ENCODE peak calls at places on chromosomes 13 and 19, in seven cellular contexts. One of them, this sample, is unnamed.

GRCh38 chr13:27349458-27349857 is 75.0 kb upstream of the GTF3A start:
- DNase-seq in uterus: no peak
- DNase-seq in foreskin fibroblast: peak
- DNase-seq in cardiac fibroblast: peak
- DNase-seq in pancreas: no peak
- DNase-seq in tibial artery: no peak
- DNase-seq in Caco-2: no peak
- DNase-seq in this sample: no peak

GRCh38 chr19:40235238-40236025 is 8.9 kb upstream of the CCNP start:
- DNase-seq in Caco-2: no peak
- DNase-seq in cardiac fibroblast: no peak
- DNase-seq in tibial artery: peak
- DNase-seq in foreskin fibroblast: no peak
- DNase-seq in uterus: no peak
- DNase-seq in pancreas: no peak
- DNase-seq in this sample: no peak

GRCh38 chr13:21668665-21669599 is 1.9 kb upstream of the FGF9 start:
- DNase-seq in foreskin fibroblast: peak
- DNase-seq in tibial artery: peak
- DNase-seq in uterus: peak
- DNase-seq in cardiac fibroblast: peak
- DNase-seq in pancreas: peak
- DNase-seq in Caco-2: no peak
- DNase-seq in this sample: no peak

GRCh38 chr19:2811735-2812413 is 7.8 kb upstream of the ZNF554 start:
- DNase-seq in pancreas: no peak
- DNase-seq in foreskin fibroblast: no peak
- DNase-seq in tibial artery: no peak
- DNase-seq in uterus: no peak
- DNase-seq in cardiac fibroblast: no peak
- DNase-seq in Caco-2: no peak
- DNase-seq in this sample: no peak

GRCh38 chr13:85601526-85601925 is 197.7 kb downstream of the SLITRK6 start:
- DNase-seq in pancreas: no peak
- DNase-seq in tibial artery: no peak
- DNase-seq in Caco-2: no peak
- DNase-seq in foreskin fibroblast: no peak
- DNase-seq in cardiac fibroblast: no peak
- DNase-seq in uterus: no peak
- DNase-seq in this sample: no peak

GRCh38 chr13:107205318-107206112 is 637.6 kb upstream of the ARGLU1 start:
- DNase-seq in tibial artery: peak
- DNase-seq in foreskin fibroblast: peak
- DNase-seq in uterus: peak
- DNase-seq in pancreas: peak
- DNase-seq in Caco-2: peak
- DNase-seq in cardiac fibroblast: peak
- DNase-seq in this sample: no peak

GRCh38 chr13:37192986-37193385 is 87.5 kb upstream of the CSNK1A1L start:
- DNase-seq in Caco-2: no peak
- DNase-seq in uterus: no peak
- DNase-seq in foreskin fibroblast: peak
- DNase-seq in pancreas: no peak
- DNase-seq in tibial artery: no peak
- DNase-seq in cardiac fibroblast: peak
- DNase-seq in this sample: no peak

GRCh38 chr13:21014666-21015170 is 46.7 kb downstream of the LATS2 start:
- DNase-seq in tibial artery: peak
- DNase-seq in cardiac fibroblast: peak
- DNase-seq in Caco-2: no peak
- DNase-seq in uterus: no peak
- DNase-seq in foreskin fibroblast: peak
- DNase-seq in pancreas: no peak
- DNase-seq in this sample: peak

GRCh38 chr19:48878219-48879024 is 6.2 kb downstream of the PPP1R15A start:
- DNase-seq in pancreas: no peak
- DNase-seq in Caco-2: peak
- DNase-seq in tibial artery: peak
- DNase-seq in foreskin fibroblast: peak
- DNase-seq in cardiac fibroblast: peak
- DNase-seq in uterus: no peak
- DNase-seq in this sample: no peak

GRCh38 chr19:8820234-8820633 is 11.9 kb downstream of the ZNF558 start:
- DNase-seq in pancreas: no peak
- DNase-seq in Caco-2: no peak
- DNase-seq in cardiac fibroblast: no peak
- DNase-seq in foreskin fibroblast: no peak
- DNase-seq in uterus: no peak
- DNase-seq in tibial artery: no peak
- DNase-seq in this sample: no peak

GRCh38 chr13:24277721-24278120 is 31.7 kb upstream of the C1QTNF9 start:
- DNase-seq in foreskin fibroblast: no peak
- DNase-seq in uterus: no peak
- DNase-seq in cardiac fibroblast: no peak
- DNase-seq in tibial artery: no peak
- DNase-seq in pancreas: no peak
- DNase-seq in Caco-2: no peak
- DNase-seq in this sample: no peak

GRCh38 chr19:51727349-51727880 is 3.6 kb upstream of the HAS1 start:
- DNase-seq in tibial artery: no peak
- DNase-seq in pancreas: no peak
- DNase-seq in uterus: no peak
- DNase-seq in foreskin fibroblast: peak
- DNase-seq in cardiac fibroblast: peak
- DNase-seq in Caco-2: no peak
- DNase-seq in this sample: no peak

GRCh38 chr19:44608391-44608821 is 5.0 kb upstream of the IGSF23 start:
- DNase-seq in tibial artery: no peak
- DNase-seq in Caco-2: no peak
- DNase-seq in cardiac fibroblast: peak
- DNase-seq in uterus: no peak
- DNase-seq in pancreas: no peak
- DNase-seq in foreskin fibroblast: peak
- DNase-seq in this sample: no peak

GRCh38 chr19:41064974-41065569 is 23.2 kb upstream of the CYP2A13 start:
- DNase-seq in uterus: no peak
- DNase-seq in pancreas: no peak
- DNase-seq in tibial artery: no peak
- DNase-seq in Caco-2: peak
- DNase-seq in cardiac fibroblast: peak
- DNase-seq in foreskin fibroblast: peak
- DNase-seq in this sample: no peak

GRCh38 chr19:35932291-35932936 is 3.8 kb upstream of the LRFN3 start:
- DNase-seq in cardiac fibroblast: no peak
- DNase-seq in tibial artery: no peak
- DNase-seq in pancreas: no peak
- DNase-seq in Caco-2: no peak
- DNase-seq in foreskin fibroblast: no peak
- DNase-seq in uterus: no peak
- DNase-seq in this sample: no peak
- H3K4me3 ChIP-seq in cardiac fibroblast: no peak
- H3K4me3 ChIP-seq in tibial artery: no peak
- H3K4me3 ChIP-seq in pancreas: no peak
- H3K4me3 ChIP-seq in Caco-2: no peak
- H3K4me3 ChIP-seq in foreskin fibroblast: no peak
- H3K4me3 ChIP-seq in uterus: no peak
- H3K4me3 ChIP-seq in this sample: no peak

DNA sequence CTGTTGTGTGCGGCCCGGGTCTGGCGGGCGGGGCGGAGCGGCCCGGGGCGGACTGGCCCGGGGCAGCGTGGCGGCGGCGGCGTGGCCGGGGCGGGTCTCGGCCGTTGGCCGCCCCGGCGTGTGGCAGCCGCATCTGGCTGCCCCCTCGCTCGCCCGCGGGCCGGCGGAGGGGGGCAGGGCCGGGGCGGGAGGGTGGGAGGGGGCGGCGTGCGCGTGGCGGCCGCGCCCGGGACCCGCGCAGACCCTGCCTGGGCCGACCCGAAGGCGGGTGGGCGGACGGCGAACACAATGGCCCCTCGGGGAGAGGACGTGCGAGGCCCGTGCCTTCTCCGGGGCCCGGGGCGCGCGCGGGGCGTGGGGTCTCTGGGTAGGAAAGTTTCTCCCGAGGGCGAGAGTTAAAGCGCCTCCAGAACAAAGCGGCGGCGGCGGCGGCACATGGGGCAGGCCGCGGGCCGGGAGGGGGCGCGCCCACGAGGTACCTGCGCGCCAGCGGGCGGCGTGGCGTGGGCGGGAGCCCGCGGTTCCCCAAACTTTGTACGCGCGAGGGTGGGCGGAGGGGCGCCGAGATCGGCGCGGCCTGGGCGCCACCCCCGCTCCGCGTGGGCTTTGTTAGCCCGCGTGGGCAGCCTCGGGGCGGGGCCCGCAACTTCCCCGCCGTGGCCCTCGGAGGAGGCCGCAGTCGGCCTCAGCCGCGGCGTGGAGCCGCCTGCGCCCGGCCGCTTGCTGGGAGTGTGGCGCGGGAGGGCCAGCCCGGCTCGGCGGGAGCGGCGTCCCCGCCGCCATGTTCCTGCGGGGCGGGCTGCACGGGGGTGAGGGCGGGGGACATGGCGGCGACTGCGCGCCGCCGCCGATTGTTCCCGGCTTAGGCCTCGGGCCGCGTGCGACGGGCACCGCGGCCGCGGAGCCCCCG is 764 bp downstream of the MIR17HG start:
- DNase-seq in cardiac fibroblast: peak
- DNase-seq in foreskin fibroblast: peak
- DNase-seq in Caco-2: peak
- DNase-seq in pancreas: peak
- DNase-seq in uterus: peak
- DNase-seq in tibial artery: peak
- DNase-seq in this sample: no peak
- TF ChIP-seq CTCF in cardiac fibroblast: no peak
- TF ChIP-seq CTCF in foreskin fibroblast: no peak
- TF ChIP-seq CTCF in Caco-2: no peak
- TF ChIP-seq CTCF in pancreas: no peak
- TF ChIP-seq CTCF in uterus: no peak
- TF ChIP-seq CTCF in tibial artery: peak
- TF ChIP-seq CTCF in this sample: no peak

GRCh38 chr19:23071087-23071511 is 45.7 kb upstream of the ZNF730 start:
- DNase-seq in tibial artery: no peak
- DNase-seq in Caco-2: no peak
- DNase-seq in cardiac fibroblast: peak
- DNase-seq in foreskin fibroblast: peak
- DNase-seq in pancreas: peak
- DNase-seq in uterus: no peak
- DNase-seq in this sample: no peak

GRCh38 chr19:23065306-23065705 is 51.5 kb upstream of the ZNF730 start:
- DNase-seq in pancreas: no peak
- DNase-seq in foreskin fibroblast: no peak
- DNase-seq in cardiac fibroblast: no peak
- DNase-seq in uterus: no peak
- DNase-seq in tibial artery: no peak
- DNase-seq in Caco-2: no peak
- DNase-seq in this sample: no peak

GRCh38 chr19:23075031-23075733 is 41.6 kb upstream of the ZNF730 start:
- DNase-seq in uterus: peak
- DNase-seq in tibial artery: no peak
- DNase-seq in Caco-2: peak
- DNase-seq in foreskin fibroblast: peak
- DNase-seq in pancreas: peak
- DNase-seq in cardiac fibroblast: peak
- DNase-seq in this sample: peak

DNA sequence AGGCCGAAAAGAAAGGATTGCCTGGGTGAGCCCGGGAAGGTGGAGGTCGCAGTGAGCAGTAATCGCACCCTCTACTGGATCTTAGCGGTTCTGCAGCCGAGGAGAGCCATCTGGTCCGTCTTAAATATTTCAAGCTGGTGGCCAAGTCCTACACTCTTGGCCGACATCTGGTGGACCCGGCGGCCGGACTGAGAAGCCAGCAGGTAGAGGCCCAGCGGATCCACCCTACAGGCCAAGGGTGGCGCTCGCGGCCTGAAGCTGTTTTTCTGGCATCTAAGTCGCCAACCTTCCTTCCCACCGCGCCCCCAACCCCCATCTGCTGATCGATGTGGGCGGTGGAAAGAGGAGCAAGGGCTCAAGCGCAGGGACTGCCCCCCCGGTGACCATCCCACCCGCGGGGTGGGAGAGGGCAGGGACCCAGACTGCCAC is 46.5 kb upstream of the ZNF730 start:
- DNase-seq in cardiac fibroblast: peak
- DNase-seq in pancreas: peak
- DNase-seq in uterus: peak
- DNase-seq in tibial artery: no peak
- DNase-seq in Caco-2: no peak
- DNase-seq in foreskin fibroblast: peak
- DNase-seq in this sample: no peak
- H3K4me3 ChIP-seq in cardiac fibroblast: no peak
- H3K4me3 ChIP-seq in pancreas: peak
- H3K4me3 ChIP-seq in uterus: peak
- H3K4me3 ChIP-seq in tibial artery: peak
- H3K4me3 ChIP-seq in Caco-2: no peak
- H3K4me3 ChIP-seq in foreskin fibroblast: no peak
- H3K4me3 ChIP-seq in this sample: peak

GRCh38 chr19:36379510-36379819 is 464 bp upstream of the ZFP14 start:
- DNase-seq in uterus: no peak
- DNase-seq in foreskin fibroblast: no peak
- DNase-seq in cardiac fibroblast: no peak
- DNase-seq in pancreas: no peak
- DNase-seq in tibial artery: no peak
- DNase-seq in Caco-2: no peak
- DNase-seq in this sample: no peak

GRCh38 chr19:36377541-36378178 is 1.3 kb downstream of the ZFP14 start:
- DNase-seq in uterus: no peak
- DNase-seq in tibial artery: no peak
- DNase-seq in cardiac fibroblast: no peak
- DNase-seq in pancreas: no peak
- DNase-seq in foreskin fibroblast: peak
- DNase-seq in Caco-2: peak
- DNase-seq in this sample: no peak

GRCh38 chr19:36373638-36374156 is 5.3 kb downstream of the ZFP14 start:
- DNase-seq in foreskin fibroblast: no peak
- DNase-seq in tibial artery: no peak
- DNase-seq in cardiac fibroblast: no peak
- DNase-seq in Caco-2: no peak
- DNase-seq in pancreas: no peak
- DNase-seq in uterus: no peak
- DNase-seq in this sample: no peak

DNA sequence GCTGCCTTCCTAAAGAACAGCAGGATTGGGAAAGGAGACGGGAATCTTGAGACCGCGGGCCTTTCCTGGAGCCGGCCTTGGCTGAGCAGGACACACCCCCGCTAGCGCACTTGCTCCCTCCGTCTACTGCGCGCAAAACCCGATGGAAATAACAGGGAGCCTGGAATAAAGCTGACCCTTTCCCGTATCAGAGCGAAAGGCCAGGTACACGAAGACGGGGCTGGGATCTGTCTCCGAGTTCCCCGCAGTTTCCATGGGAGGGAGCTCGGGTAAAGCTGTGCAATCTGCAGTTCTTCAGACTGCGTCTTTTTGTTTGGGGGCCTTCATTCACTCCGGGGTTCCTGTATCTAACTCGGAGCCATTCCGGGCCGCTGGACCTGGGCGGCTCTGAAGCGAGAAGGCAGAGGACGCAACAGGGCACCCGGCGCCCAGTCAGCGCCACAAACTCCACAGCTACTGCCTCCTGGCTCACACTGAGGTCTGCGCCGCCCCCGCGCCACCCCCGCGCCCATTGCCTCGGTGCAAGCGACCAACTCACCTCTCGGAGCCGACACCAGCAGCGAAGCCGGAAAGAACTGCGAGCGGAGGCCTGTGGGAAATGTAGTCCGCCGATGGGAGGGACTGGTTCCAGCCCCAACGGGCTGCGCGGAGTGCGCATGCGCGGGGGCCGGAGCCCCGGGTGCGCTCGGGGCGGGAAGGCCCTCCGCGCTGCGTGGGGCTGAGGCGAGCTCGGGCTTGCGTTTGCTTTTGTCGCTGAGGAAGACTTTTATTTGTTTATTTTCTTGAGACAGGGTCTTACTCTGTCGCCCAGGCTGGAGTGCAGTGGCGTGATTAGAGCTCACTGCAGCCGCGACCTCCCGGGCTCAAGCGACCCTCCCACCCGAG is at the start of gene ZFP14:
- DNase-seq in pancreas: peak
- DNase-seq in uterus: peak
- DNase-seq in tibial artery: peak
- DNase-seq in Caco-2: peak
- DNase-seq in cardiac fibroblast: peak
- DNase-seq in foreskin fibroblast: peak
- DNase-seq in this sample: peak
- TF ChIP-seq CTCF in pancreas: no peak
- TF ChIP-seq CTCF in uterus: no peak
- TF ChIP-seq CTCF in tibial artery: peak
- TF ChIP-seq CTCF in Caco-2: peak
- TF ChIP-seq CTCF in cardiac fibroblast: peak
- TF ChIP-seq CTCF in foreskin fibroblast: no peak
- TF ChIP-seq CTCF in this sample: peak